ENCODE peak calls at places on chromosomes 16 and 17, in ten cellular contexts. V, A, C, B, H, Q, G, S, U and T are unnamed samples.

GRCh38 chr17:58335779-58336455 is 7.3 kb upstream of the TSPOAP1 start:
- DNase-seq in H (no peak), Q (no peak), S (no peak), A (no peak), G (no peak), C (no peak), U (no peak), B (peak), V (no peak), T (no peak)

GRCh38 chr17:50095626-50096037 is 481 bp downstream of the PDK2 start:
- DNase-seq in G (peak), C (no peak), S (no peak), B (no peak), Q (no peak), A (no peak), H (no peak), V (no peak), U (no peak), T (no peak)

GRCh38 chr16:81838794-81839193 is 59.7 kb downstream of the PLCG2 start:
- DNase-seq in H (no peak), B (no peak), Q (no peak), U (no peak), G (no peak), V (no peak), C (no peak), A (no peak), S (no peak), T (no peak)

GRCh38 chr16:35252356-35252936 is 1793.0 kb downstream of the TP53TG3F start:
- DNase-seq in G (peak), B (peak), H (no peak), V (no peak), U (no peak), S (no peak), Q (no peak), A (no peak), C (no peak), T (no peak)

GRCh38 chr17:269616-270514 is 82.7 kb downstream of the RPH3AL start:
- DNase-seq in C (peak), H (no peak), S (no peak), U (no peak), V (no peak), B (no peak), G (no peak), Q (no peak), A (no peak), T (no peak)

GRCh38 chr17:68910256-68910705 is 44.9 kb downstream of the ABCA8 start:
- DNase-seq in H (peak), S (no peak), C (no peak), U (no peak), Q (no peak), G (peak), B (no peak), A (peak), V (no peak), T (no peak)

GRCh38 chr17:12789075-12789975 is at the start of gene ARHGAP44:
- DNase-seq in B (peak), A (peak), U (peak), H (peak), S (peak), V (peak), C (no peak), Q (peak), G (peak), T (peak)

GRCh38 chr17:39781028-39781800 is 43.5 kb downstream of the GRB7 start:
- DNase-seq in V (no peak), A (no peak), B (peak), S (no peak), G (peak), U (no peak), C (no peak), Q (no peak), H (no peak), T (no peak)

GRCh38 chr17:29125651-29126050 is 54.5 kb downstream of the MYO18A start:
- DNase-seq in Q (no peak), A (no peak), U (no peak), B (no peak), S (no peak), C (no peak), V (no peak), H (no peak), G (no peak), T (no peak)

GRCh38 chr17:77480509-77481215 is 339.9 kb downstream of the SEC14L1 start:
- DNase-seq in Q (no peak), U (no peak), A (no peak), H (no peak), S (no peak), V (no peak), G (no peak), B (no peak), C (no peak), T (no peak)

GRCh38 chr17:73969956-73970355 is 233.5 kb upstream of the RPL38 start:
- DNase-seq in H (no peak), Q (no peak), C (no peak), U (no peak), V (no peak), G (no peak), S (no peak), B (no peak), A (no peak), T (no peak)

GRCh38 chr17:40582328-40582901 is 17.1 kb upstream of the CCR7 start:
- DNase-seq in G (no peak), H (peak), U (no peak), A (peak), B (peak), V (no peak), Q (peak), S (no peak), C (no peak), T (no peak)

GRCh38 chr16:30967795-30968194 is 10.2 kb downstream of the SETD1A start:
- DNase-seq in Q (no peak), C (no peak), B (no peak), V (no peak), H (no peak), A (no peak), U (no peak), S (no peak), G (peak), T (no peak)

GRCh38 chr16:29694384-29695195 is 15.6 kb downstream of the QPRT start:
- DNase-seq in V (no peak), C (no peak), H (no peak), U (no peak), S (no peak), B (no peak), G (no peak), A (no peak), Q (no peak), T (peak)

GRCh38 chr17:56262854-56263253 is 109.6 kb downstream of the ANKFN1 start:
- DNase-seq in S (no peak), Q (peak), C (no peak), B (no peak), A (no peak), V (no peak), U (no peak), G (no peak), H (no peak), T (no peak)

GRCh38 chr16:27366687-27367462 is 35.1 kb upstream of the IL21R start:
- DNase-seq in V (no peak), A (no peak), C (no peak), G (no peak), Q (no peak), U (no peak), H (no peak), B (no peak), S (peak), T (no peak)

GRCh38 chr16:80894091-80894490 is 89.7 kb upstream of the CDYL2 start:
- DNase-seq in V (no peak), C (no peak), A (no peak), B (no peak), Q (no peak), U (no peak), G (no peak), S (no peak), H (no peak), T (peak)

GRCh38 chr17:3879181-3879580 is 13.7 kb downstream of the CAMKK1 start:
- DNase-seq in Q (no peak), U (peak), G (peak), H (peak), S (peak), V (no peak), C (no peak), A (peak), B (no peak), T (peak)

GRCh38 chr17:51298508-51299371 is 38.4 kb downstream of the UTP18 start:
- DNase-seq in G (peak), B (peak), U (no peak), A (no peak), C (no peak), V (peak), H (no peak), S (no peak), Q (no peak), T (peak)

GRCh38 chr17:79625706-79626105 is 14.9 kb upstream of the RBFOX3 start:
- DNase-seq in B (no peak), S (no peak), H (peak), U (no peak), V (no peak), A (peak), Q (no peak), G (no peak), C (peak), T (no peak)

GRCh38 chr17:72622661-72623433 is 469.6 kb downstream of the SLC39A11 start:
- DNase-seq in B (no peak), S (no peak), H (no peak), V (no peak), A (no peak), G (no peak), U (no peak), Q (no peak), C (no peak), T (no peak)

GRCh38 chr16:9364721-9365693 is 273.6 kb downstream of the HAPSTR1 start:
- DNase-seq in V (no peak), G (no peak), A (peak), S (peak), H (peak), U (peak), Q (peak), C (peak), B (no peak), T (no peak)

GRCh38 chr17:49390548-49391324 is 23.9 kb downstream of the PHB1 start:
- DNase-seq in Q (peak), V (no peak), H (no peak), A (no peak), U (peak), C (no peak), B (peak), G (no peak), S (no peak), T (no peak)

GRCh38 chr17:50347087-50347893 is 1.4 kb downstream of the XYLT2 start:
- DNase-seq in B (no peak), A (no peak), V (no peak), C (peak), U (no peak), S (no peak), H (no peak), Q (no peak), G (no peak), T (no peak)

GRCh38 chr17:2025622-2026309 is 632 bp upstream of the RTN4RL1 start:
- DNase-seq in S (peak), V (peak), G (peak), H (peak), U (peak), C (peak), A (peak), B (peak), Q (peak), T (no peak)

GRCh38 chr17:76270127-76270592 is 5.0 kb downstream of the UBALD2 start:
- DNase-seq in C (no peak), U (no peak), A (no peak), Q (no peak), S (peak), B (peak), G (no peak), H (no peak), V (no peak), T (no peak)
- H3K4me3 ChIP-seq in C (no peak), U (no peak), A (no peak), Q (no peak), S (no peak), B (no peak), G (no peak), H (no peak), V (no peak), T (no peak)

DNA sequence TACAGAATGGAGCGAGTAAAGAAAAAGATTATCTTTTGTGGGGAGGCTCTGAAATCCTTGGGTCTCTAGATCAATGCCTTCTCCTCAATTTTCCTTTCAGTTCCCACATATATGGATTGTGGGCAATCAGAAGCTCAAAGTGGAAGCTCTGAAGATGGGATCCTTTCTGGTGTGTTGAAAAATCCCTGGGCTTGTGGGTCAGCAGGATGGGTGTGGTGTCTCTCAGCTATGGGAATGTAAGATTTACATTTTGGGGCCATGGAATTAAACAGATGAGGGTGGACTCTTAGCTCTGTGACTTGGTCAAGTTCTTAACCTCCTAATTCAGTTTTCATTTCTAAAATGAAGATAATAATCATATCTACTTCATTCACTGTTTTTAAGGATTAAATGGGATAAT is 231.9 kb upstream of the CA10 start:
- DNase-seq in V (no peak), U (no peak), B (no peak), S (no peak), Q (no peak), H (no peak), G (no peak), C (no peak), A (no peak), T (no peak)
- H3K4me3 ChIP-seq in V (no peak), U (no peak), B (no peak), S (no peak), Q (no peak), H (no peak), G (no peak), C (no peak), A (peak), T (no peak)

GRCh38 chr17:32929588-32929987 is 1.6 kb downstream of the TMEM98 start:
- DNase-seq in V (no peak), G (no peak), A (no peak), S (no peak), U (no peak), Q (no peak), B (no peak), H (no peak), C (no peak), T (no peak)
- H3K4me3 ChIP-seq in V (no peak), G (peak), A (peak), S (no peak), U (no peak), Q (no peak), B (no peak), H (no peak), C (peak), T (peak)

GRCh38 chr17:43918026-43918389 is 10.7 kb upstream of the MPP2 start:
- DNase-seq in Q (no peak), U (no peak), G (no peak), H (no peak), V (no peak), C (no peak), B (no peak), S (no peak), A (no peak), T (no peak)
- H3K4me3 ChIP-seq in Q (no peak), U (no peak), G (no peak), H (no peak), V (no peak), C (peak), B (peak), S (no peak), A (peak), T (no peak)

GRCh38 chr16:75244225-75244792 is 7.1 kb downstream of the BCAR1 start:
- DNase-seq in U (no peak), C (no peak), G (peak), V (no peak), B (no peak), Q (no peak), A (no peak), H (peak), S (no peak), T (no peak)

GRCh38 chr16:75244844-75245758 is 6.3 kb downstream of the BCAR1 start:
- DNase-seq in V (peak), Q (peak), G (peak), U (peak), H (peak), C (no peak), S (peak), A (peak), B (no peak), T (peak)

GRCh38 chr16:75241955-75242354 is 9.5 kb downstream of the BCAR1 start:
- DNase-seq in A (no peak), C (no peak), V (no peak), U (no peak), Q (no peak), B (no peak), G (no peak), H (no peak), S (no peak), T (no peak)

GRCh38 chr16:75241412-75241811 is 10.0 kb downstream of the BCAR1 start:
- DNase-seq in B (no peak), Q (no peak), G (no peak), S (no peak), V (no peak), A (no peak), U (no peak), H (no peak), C (no peak), T (no peak)

GRCh38 chr16:75243667-75244224 is 7.7 kb downstream of the BCAR1 start:
- DNase-seq in V (no peak), G (no peak), C (no peak), U (no peak), B (no peak), S (no peak), Q (no peak), H (no peak), A (no peak), T (no peak)
- H3K4me3 ChIP-seq in V (no peak), G (no peak), C (no peak), U (no peak), B (no peak), S (no peak), Q (no peak), H (no peak), A (peak), T (no peak)

DNA sequence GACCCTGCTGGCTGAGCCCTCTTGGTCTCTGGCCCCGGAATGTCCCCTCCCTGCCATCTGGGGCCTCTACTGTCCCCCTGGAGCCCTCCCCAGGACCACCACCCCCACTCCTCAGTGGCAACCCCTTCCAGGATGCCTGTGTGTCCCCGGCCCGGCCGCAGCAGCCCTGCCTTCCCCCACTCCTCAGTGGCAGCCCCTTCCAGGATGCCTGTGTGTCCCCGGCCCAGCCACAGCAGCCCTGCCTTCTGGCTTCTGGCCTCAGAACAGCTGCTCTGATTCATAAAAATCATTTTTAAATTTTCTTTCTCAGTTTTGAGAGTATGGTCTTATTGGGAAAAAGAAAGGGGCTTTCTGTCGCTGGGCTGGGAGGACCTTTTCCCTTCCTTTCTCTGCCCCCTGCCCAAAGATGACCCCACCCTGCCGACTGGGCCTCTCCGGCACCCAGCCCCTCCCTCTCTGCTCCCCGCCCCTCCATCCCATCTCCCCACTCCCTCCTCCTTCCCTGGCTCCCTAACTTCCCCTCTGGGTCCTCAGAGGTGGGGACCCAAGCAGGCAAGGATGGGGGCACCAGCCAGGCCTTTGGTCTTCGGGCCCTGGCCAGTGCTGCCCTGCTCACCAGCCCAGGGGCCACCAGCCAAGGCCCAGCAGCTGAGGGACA is 40.5 kb downstream of the BAHCC1 start:
- DNase-seq in V (no peak), S (no peak), H (no peak), A (no peak), Q (no peak), C (no peak), B (no peak), G (no peak), U (no peak), T (no peak)
- H3K4me3 ChIP-seq in V (no peak), S (no peak), H (no peak), A (no peak), Q (no peak), C (no peak), B (no peak), G (no peak), U (no peak), T (no peak)